ENCODE peak calls at places on chromosome X, in seven cellular contexts. W is heart left ventricle; T is uterus; R is WTC11; I is cardiac muscle cell; O is B cell; S is CD8-positive, alpha-beta T cell. N is an unnamed sample.

GRCh38 chrX:72630185-72630584 is 57.5 kb upstream of the HDAC8 start:
- DNase-seq in W (no peak), T (no peak), R (no peak), I (no peak), O (no peak), S (no peak), N (no peak)

GRCh38 chrX:128862557-128862956 is 660.7 kb downstream of the SMARCA1 start:
- DNase-seq in W (no peak), T (no peak), R (no peak), I (no peak), O (no peak), S (no peak), N (no peak)

GRCh38 chrX:50691820-50692219 is 122.2 kb downstream of the SHROOM4 start:
- DNase-seq in W (no peak), T (no peak), R (no peak), I (peak), O (no peak), S (no peak), N (peak)

GRCh38 chrX:54894159-54894558 is 26.5 kb upstream of the TRO start:
- DNase-seq in W (no peak), T (no peak), R (no peak), I (no peak), O (no peak), S (no peak), N (no peak)

GRCh38 chrX:115330498-115331138 is 41.1 kb downstream of the LUZP4 start:
- DNase-seq in W (peak), T (peak), R (peak), I (peak), O (no peak), S (no peak), N (peak)

GRCh38 chrX:72714471-72714916 is 388 bp upstream of the PHKA1 start:
- DNase-seq in W (peak), T (peak), R (peak), I (peak), O (no peak), S (no peak), N (no peak)

GRCh38 chrX:16310326-16310725 is 143.0 kb downstream of the MAGEB17 start:
- DNase-seq in W (no peak), T (no peak), R (no peak), I (no peak), O (no peak), S (no peak), N (no peak)

GRCh38 chrX:76428243-76429130 is 977 bp downstream of the MAGEE1 start:
- DNase-seq in W (peak), T (peak), R (peak), I (no peak), O (peak), S (peak), N (peak)

GRCh38 chrX:12701625-12702024 is 89.6 kb upstream of the PRPS2 start:
- DNase-seq in W (peak), T (peak), R (peak), I (peak), O (peak), S (no peak), N (peak)

GRCh38 chrX:116284383-116284782 is 113.8 kb downstream of the AGTR2 start:
- DNase-seq in W (no peak), T (no peak), R (no peak), I (no peak), O (no peak), S (no peak), N (no peak)

GRCh38 chrX:13080128-13080795 is 35.8 kb upstream of the FAM9C start:
- DNase-seq in W (no peak), T (no peak), R (no peak), I (no peak), O (no peak), S (no peak), N (no peak)

GRCh38 chrX:9195199-9195880 is 161.4 kb upstream of the FAM9B start:
- DNase-seq in W (no peak), T (no peak), R (no peak), I (no peak), O (no peak), S (no peak), N (no peak)

DNA sequence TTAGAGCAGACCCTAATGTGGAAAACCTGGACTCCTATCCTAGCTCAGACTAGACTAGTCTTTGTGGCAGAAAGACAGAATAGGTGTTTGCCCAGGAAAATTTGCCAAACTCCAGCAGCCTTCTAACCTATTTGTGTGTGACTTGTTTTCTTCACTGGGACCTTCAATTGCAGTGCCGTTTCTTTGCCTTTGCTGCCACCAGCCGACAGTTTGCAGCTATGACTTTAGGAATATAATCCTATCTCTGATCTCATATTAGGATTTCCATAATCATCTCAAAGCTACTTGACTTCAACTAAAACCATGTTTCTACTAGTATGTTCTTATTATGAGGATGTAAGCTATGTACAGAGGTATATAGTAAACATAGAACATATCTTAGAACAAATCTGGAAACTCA is 60.2 kb upstream of the PGAM4 start:
- DNase-seq in W (peak), T (no peak), R (peak), I (peak), O (no peak), S (no peak), N (peak)
- TF ChIP-seq CTCF in W (peak), T (peak), R (no peak), I (peak), O (no peak), S (no peak), N (peak)

GRCh38 chrX:10709276-10709675 is 88.9 kb upstream of the MID1 start:
- DNase-seq in W (no peak), T (no peak), R (no peak), I (no peak), O (no peak), S (no peak), N (no peak)
- TF ChIP-seq CTCF in W (no peak), T (no peak), R (no peak), I (no peak), O (no peak), S (no peak), N (no peak)

DNA sequence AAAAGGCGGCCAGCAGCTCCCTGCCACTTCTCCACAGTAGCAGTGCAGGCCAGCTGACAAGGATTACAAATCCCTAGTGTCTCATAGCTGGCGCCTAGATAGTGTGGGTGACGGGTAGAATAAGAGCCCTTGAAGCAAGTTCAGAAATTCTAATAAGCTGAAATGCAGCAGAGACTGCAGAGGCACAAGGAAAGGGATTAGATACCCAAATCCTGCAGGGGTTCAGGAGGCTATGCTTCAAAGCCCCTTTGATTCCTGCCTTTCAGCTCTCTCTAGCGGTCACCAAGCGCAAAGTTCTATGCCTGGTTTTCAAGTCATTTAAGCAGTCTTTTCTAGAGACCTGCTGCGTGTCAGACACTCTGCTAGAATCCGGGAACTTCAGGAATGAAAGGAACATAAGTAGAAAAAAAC is 79.2 kb downstream of the RLIM start:
- DNase-seq in W (peak), T (no peak), R (peak), I (peak), O (peak), S (no peak), N (peak)
- TF ChIP-seq CTCF in W (peak), T (peak), R (no peak), I (peak), O (no peak), S (no peak), N (peak)

GRCh38 chrX:34778961-34779360 is 121.9 kb upstream of the TMEM47 start:
- DNase-seq in W (no peak), T (no peak), R (no peak), I (peak), O (no peak), S (no peak), N (no peak)
- TF ChIP-seq CTCF in W (no peak), T (no peak), R (no peak), I (no peak), O (no peak), S (no peak), N (no peak)

N was measured in GM10248.